ENCODE peak calls at places on chromosome 11, in nine cellular contexts. One of them, this sample, is unnamed.

GRCh38 chr11:101825551-101825950 is 89.3 kb upstream of the CEP126 start:
- DNase-seq in fibroblast of pulmonary artery: no peak
- DNase-seq in A549: no peak
- DNase-seq in tibial nerve: no peak
- DNase-seq in cardiac muscle cell: no peak
- DNase-seq in AG04450: no peak
- DNase-seq in psoas muscle: no peak
- DNase-seq in cardiac fibroblast: no peak
- DNase-seq in body of pancreas: no peak
- DNase-seq in this sample: peak

GRCh38 chr11:34188181-34188580 is 82.8 kb downstream of the NAT10 start:
- DNase-seq in body of pancreas: no peak
- DNase-seq in psoas muscle: no peak
- DNase-seq in AG04450: no peak
- DNase-seq in A549: no peak
- DNase-seq in tibial nerve: no peak
- DNase-seq in fibroblast of pulmonary artery: no peak
- DNase-seq in cardiac muscle cell: no peak
- DNase-seq in cardiac fibroblast: no peak
- DNase-seq in this sample: no peak

GRCh38 chr11:43567396-43567975 is 113.1 kb upstream of the HSD17B12 start:
- DNase-seq in cardiac fibroblast: peak
- DNase-seq in cardiac muscle cell: peak
- DNase-seq in tibial nerve: no peak
- DNase-seq in body of pancreas: no peak
- DNase-seq in AG04450: peak
- DNase-seq in fibroblast of pulmonary artery: peak
- DNase-seq in psoas muscle: no peak
- DNase-seq in A549: peak
- DNase-seq in this sample: peak

GRCh38 chr11:122334546-122335375 is 218.7 kb upstream of the BLID start:
- DNase-seq in AG04450: no peak
- DNase-seq in psoas muscle: no peak
- DNase-seq in A549: no peak
- DNase-seq in cardiac muscle cell: peak
- DNase-seq in tibial nerve: no peak
- DNase-seq in body of pancreas: no peak
- DNase-seq in cardiac fibroblast: no peak
- DNase-seq in fibroblast of pulmonary artery: no peak
- DNase-seq in this sample: peak

GRCh38 chr11:86486261-86487030 is 111.8 kb downstream of the CCDC81 start:
- DNase-seq in body of pancreas: no peak
- DNase-seq in AG04450: no peak
- DNase-seq in cardiac fibroblast: no peak
- DNase-seq in cardiac muscle cell: no peak
- DNase-seq in tibial nerve: no peak
- DNase-seq in psoas muscle: peak
- DNase-seq in A549: no peak
- DNase-seq in fibroblast of pulmonary artery: no peak
- DNase-seq in this sample: no peak

GRCh38 chr11:2446590-2447252 is 1.9 kb downstream of the KCNQ1 start:
- DNase-seq in body of pancreas: no peak
- DNase-seq in cardiac muscle cell: no peak
- DNase-seq in psoas muscle: peak
- DNase-seq in AG04450: no peak
- DNase-seq in fibroblast of pulmonary artery: no peak
- DNase-seq in A549: no peak
- DNase-seq in tibial nerve: no peak
- DNase-seq in cardiac fibroblast: no peak
- DNase-seq in this sample: no peak

GRCh38 chr11:121499405-121499804 is 46.6 kb upstream of the SORL1-AS1 start:
- DNase-seq in tibial nerve: no peak
- DNase-seq in AG04450: no peak
- DNase-seq in fibroblast of pulmonary artery: no peak
- DNase-seq in A549: no peak
- DNase-seq in psoas muscle: no peak
- DNase-seq in cardiac fibroblast: no peak
- DNase-seq in cardiac muscle cell: peak
- DNase-seq in body of pancreas: no peak
- DNase-seq in this sample: peak

GRCh38 chr11:71490044-71490730 is 36.9 kb upstream of the KRTAP5-7 start:
- DNase-seq in tibial nerve: no peak
- DNase-seq in cardiac muscle cell: no peak
- DNase-seq in body of pancreas: peak
- DNase-seq in cardiac fibroblast: no peak
- DNase-seq in fibroblast of pulmonary artery: no peak
- DNase-seq in psoas muscle: no peak
- DNase-seq in A549: no peak
- DNase-seq in AG04450: no peak
- DNase-seq in this sample: no peak

GRCh38 chr11:59556883-59557205 is 45.5 kb downstream of the OR4D9 start:
- DNase-seq in cardiac muscle cell: no peak
- DNase-seq in body of pancreas: no peak
- DNase-seq in psoas muscle: no peak
- DNase-seq in A549: peak
- DNase-seq in AG04450: no peak
- DNase-seq in fibroblast of pulmonary artery: no peak
- DNase-seq in cardiac fibroblast: no peak
- DNase-seq in tibial nerve: no peak
- DNase-seq in this sample: peak

DNA sequence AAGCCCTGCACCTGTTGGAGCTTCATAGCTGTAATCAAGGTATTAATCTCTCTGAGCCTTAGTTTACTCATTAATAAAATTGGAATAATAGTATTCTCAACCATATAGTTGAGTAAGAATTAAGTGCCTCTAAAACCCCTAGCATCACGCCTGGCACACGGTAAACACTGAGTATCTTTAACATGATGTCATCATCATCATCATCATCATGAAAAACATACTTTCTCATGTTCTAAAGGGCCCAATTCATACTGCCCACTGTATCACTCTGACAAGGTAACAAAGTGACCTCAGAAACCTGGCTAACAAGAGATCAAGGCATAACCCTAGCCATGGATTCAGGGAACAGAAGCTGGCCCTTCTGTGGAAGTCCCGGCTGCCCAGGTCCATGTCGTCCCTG is 58.4 kb downstream of the KIRREL3 start:
- DNase-seq in body of pancreas: no peak
- DNase-seq in A549: no peak
- DNase-seq in AG04450: no peak
- DNase-seq in cardiac muscle cell: no peak
- DNase-seq in cardiac fibroblast: no peak
- DNase-seq in fibroblast of pulmonary artery: no peak
- DNase-seq in tibial nerve: no peak
- DNase-seq in psoas muscle: no peak
- DNase-seq in this sample: no peak
- H3K4me3 ChIP-seq in body of pancreas: no peak
- H3K4me3 ChIP-seq in A549: no peak
- H3K4me3 ChIP-seq in AG04450: no peak
- H3K4me3 ChIP-seq in cardiac muscle cell: no peak
- H3K4me3 ChIP-seq in cardiac fibroblast: no peak
- H3K4me3 ChIP-seq in fibroblast of pulmonary artery: no peak
- H3K4me3 ChIP-seq in tibial nerve: no peak
- H3K4me3 ChIP-seq in psoas muscle: no peak
- H3K4me3 ChIP-seq in this sample: no peak

DNA sequence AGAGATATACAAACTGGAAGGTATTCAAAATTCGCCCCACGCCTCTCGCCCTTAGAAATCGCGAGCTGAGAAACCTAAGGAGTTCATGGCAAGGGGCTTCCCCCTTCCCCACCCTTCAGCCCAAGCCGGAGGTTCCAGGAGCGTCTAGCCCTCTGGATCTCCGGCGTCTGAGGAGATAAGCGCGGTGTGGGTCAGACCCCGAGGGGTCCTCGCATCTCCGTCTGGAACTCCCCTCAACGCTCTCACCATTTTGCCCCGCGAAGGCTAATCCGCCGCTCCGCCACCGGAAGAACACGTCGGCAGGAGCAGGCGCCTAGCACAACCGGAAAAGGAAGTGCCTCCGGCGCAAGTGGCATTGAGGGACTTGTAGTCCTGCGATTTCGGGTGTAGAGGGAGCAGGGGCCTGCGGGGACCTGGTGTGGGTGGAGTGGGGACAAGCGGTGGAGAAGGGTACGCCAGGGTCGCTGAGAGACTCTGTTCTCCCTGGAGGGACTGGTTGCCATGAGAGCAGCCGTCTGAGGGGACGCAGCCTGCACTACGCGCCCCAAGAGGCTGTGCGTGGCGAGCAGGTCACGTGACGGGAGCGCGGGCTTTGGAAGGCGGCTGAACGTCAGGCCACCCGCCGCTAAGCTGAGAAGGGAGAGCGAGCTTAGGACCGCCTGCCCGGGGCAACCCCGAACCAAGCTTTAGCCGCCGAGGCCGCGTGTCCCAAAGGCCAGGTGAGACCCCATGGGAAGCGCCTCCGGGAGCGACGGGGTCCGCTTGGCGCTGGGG is at the start of the genes FEN1 and TMEM258:
- DNase-seq in tibial nerve: peak
- DNase-seq in psoas muscle: peak
- DNase-seq in AG04450: peak
- DNase-seq in fibroblast of pulmonary artery: peak
- DNase-seq in A549: peak
- DNase-seq in body of pancreas: peak
- DNase-seq in cardiac fibroblast: peak
- DNase-seq in cardiac muscle cell: peak
- DNase-seq in this sample: peak
- TF ChIP-seq CTCF in tibial nerve: peak
- TF ChIP-seq CTCF in psoas muscle: no peak
- TF ChIP-seq CTCF in AG04450: no peak
- TF ChIP-seq CTCF in fibroblast of pulmonary artery: no peak
- TF ChIP-seq CTCF in A549: no peak
- TF ChIP-seq CTCF in body of pancreas: peak
- TF ChIP-seq CTCF in cardiac fibroblast: no peak
- TF ChIP-seq CTCF in cardiac muscle cell: no peak
- TF ChIP-seq CTCF in this sample: no peak

GRCh38 chr11:63534895-63535461 is 1.6 kb upstream of the PLAAT4 start:
- DNase-seq in body of pancreas: no peak
- DNase-seq in fibroblast of pulmonary artery: no peak
- DNase-seq in AG04450: no peak
- DNase-seq in cardiac fibroblast: no peak
- DNase-seq in tibial nerve: no peak
- DNase-seq in A549: no peak
- DNase-seq in psoas muscle: no peak
- DNase-seq in cardiac muscle cell: no peak
- DNase-seq in this sample: peak

GRCh38 chr11:63536669-63537292 is at the start of gene PLAAT4:
- DNase-seq in cardiac muscle cell: peak
- DNase-seq in psoas muscle: no peak
- DNase-seq in body of pancreas: peak
- DNase-seq in cardiac fibroblast: peak
- DNase-seq in A549: no peak
- DNase-seq in tibial nerve: no peak
- DNase-seq in AG04450: no peak
- DNase-seq in fibroblast of pulmonary artery: peak
- DNase-seq in this sample: peak

GRCh38 chr11:63535734-63536133 is 874 bp upstream of the PLAAT4 start:
- DNase-seq in cardiac muscle cell: no peak
- DNase-seq in tibial nerve: no peak
- DNase-seq in fibroblast of pulmonary artery: no peak
- DNase-seq in psoas muscle: no peak
- DNase-seq in body of pancreas: no peak
- DNase-seq in AG04450: no peak
- DNase-seq in A549: no peak
- DNase-seq in cardiac fibroblast: peak
- DNase-seq in this sample: no peak

GRCh38 chr11:63534076-63534475 is 2.5 kb upstream of the PLAAT4 start:
- DNase-seq in cardiac muscle cell: no peak
- DNase-seq in tibial nerve: no peak
- DNase-seq in A549: no peak
- DNase-seq in cardiac fibroblast: no peak
- DNase-seq in AG04450: no peak
- DNase-seq in psoas muscle: no peak
- DNase-seq in body of pancreas: no peak
- DNase-seq in fibroblast of pulmonary artery: no peak
- DNase-seq in this sample: no peak

DNA sequence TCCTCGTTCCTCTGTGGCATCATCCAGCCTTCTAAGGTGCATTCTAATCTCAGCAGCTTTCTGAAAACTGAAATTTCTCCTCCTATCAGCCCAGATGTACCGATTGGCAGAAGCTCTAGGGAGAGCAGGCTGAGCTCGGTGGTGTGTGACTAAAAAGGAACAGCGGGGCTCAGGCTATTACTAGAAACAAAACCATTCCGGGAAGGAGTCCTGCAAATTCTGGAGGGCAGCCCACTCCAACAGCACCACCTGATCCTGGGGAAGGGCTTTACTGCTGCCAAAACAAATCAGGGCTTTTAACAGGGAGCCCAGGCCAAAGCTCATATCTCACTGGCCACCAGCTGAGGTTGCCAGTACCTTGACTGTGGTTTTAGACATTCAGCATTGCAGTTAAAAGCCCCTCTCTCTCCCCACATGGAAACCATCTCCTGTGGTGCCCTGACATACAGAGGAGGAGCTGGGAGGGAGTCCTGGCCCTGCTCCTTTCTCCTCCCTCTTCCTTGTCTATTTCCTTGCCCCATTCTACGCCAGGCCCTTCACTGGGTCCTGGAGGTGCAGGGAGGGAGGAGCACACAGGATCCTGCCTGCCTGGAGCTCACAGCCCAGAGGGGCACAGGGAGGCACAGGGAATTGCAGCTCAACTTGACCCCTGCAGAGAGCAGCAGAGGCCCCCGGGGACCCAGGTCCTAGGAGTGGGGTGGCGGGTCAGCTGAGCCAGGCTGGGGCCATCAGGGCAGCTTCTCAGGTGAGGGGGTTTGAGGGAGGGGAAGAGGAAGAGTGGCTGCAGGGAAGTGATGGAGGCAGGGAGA is 889 bp downstream of the PLAAT4 start:
- DNase-seq in body of pancreas: peak
- DNase-seq in cardiac fibroblast: peak
- DNase-seq in tibial nerve: peak
- DNase-seq in A549: no peak
- DNase-seq in cardiac muscle cell: peak
- DNase-seq in psoas muscle: peak
- DNase-seq in fibroblast of pulmonary artery: peak
- DNase-seq in AG04450: no peak
- DNase-seq in this sample: peak
- H3K4me3 ChIP-seq in body of pancreas: peak
- H3K4me3 ChIP-seq in cardiac fibroblast: peak
- H3K4me3 ChIP-seq in tibial nerve: peak
- H3K4me3 ChIP-seq in A549: no peak
- H3K4me3 ChIP-seq in cardiac muscle cell: no peak
- H3K4me3 ChIP-seq in psoas muscle: peak
- H3K4me3 ChIP-seq in fibroblast of pulmonary artery: peak
- H3K4me3 ChIP-seq in AG04450: peak
- H3K4me3 ChIP-seq in this sample: peak

GRCh38 chr11:57340228-57340627 is 2.1 kb downstream of the P2RX3 start:
- DNase-seq in cardiac fibroblast: peak
- DNase-seq in psoas muscle: peak
- DNase-seq in tibial nerve: no peak
- DNase-seq in A549: no peak
- DNase-seq in AG04450: no peak
- DNase-seq in fibroblast of pulmonary artery: no peak
- DNase-seq in body of pancreas: no peak
- DNase-seq in cardiac muscle cell: peak
- DNase-seq in this sample: peak
- TF ChIP-seq CTCF in cardiac fibroblast: peak
- TF ChIP-seq CTCF in psoas muscle: no peak
- TF ChIP-seq CTCF in tibial nerve: no peak
- TF ChIP-seq CTCF in A549: no peak
- TF ChIP-seq CTCF in AG04450: no peak
- TF ChIP-seq CTCF in fibroblast of pulmonary artery: peak
- TF ChIP-seq CTCF in body of pancreas: no peak
- TF ChIP-seq CTCF in cardiac muscle cell: peak
- TF ChIP-seq CTCF in this sample: peak

GRCh38 chr11:65485820-65486219 is 13.0 kb upstream of the MALAT1 start:
- DNase-seq in body of pancreas: no peak
- DNase-seq in A549: no peak
- DNase-seq in tibial nerve: no peak
- DNase-seq in cardiac fibroblast: no peak
- DNase-seq in AG04450: no peak
- DNase-seq in psoas muscle: no peak
- DNase-seq in fibroblast of pulmonary artery: no peak
- DNase-seq in cardiac muscle cell: no peak
- DNase-seq in this sample: no peak
- H3K4me3 ChIP-seq in body of pancreas: no peak
- H3K4me3 ChIP-seq in A549: no peak
- H3K4me3 ChIP-seq in tibial nerve: no peak
- H3K4me3 ChIP-seq in cardiac fibroblast: no peak
- H3K4me3 ChIP-seq in AG04450: no peak
- H3K4me3 ChIP-seq in psoas muscle: no peak
- H3K4me3 ChIP-seq in fibroblast of pulmonary artery: no peak
- H3K4me3 ChIP-seq in cardiac muscle cell: no peak
- H3K4me3 ChIP-seq in this sample: no peak

This sample was measured in fibroblast of villous mesenchyme.